ENCODE peak calls at places on chromosomes 13 and 19, in seven cellular contexts. One of them, this sample, is unnamed.

GRCh38 chr13:43543331-43543730 is 243.4 kb downstream of the ENOX1 start:
- DNase-seq in endothelial cell of umbilical vein: no peak
- DNase-seq in HCT116: no peak
- DNase-seq in H1: no peak
- DNase-seq in stomach: no peak
- DNase-seq in spleen: no peak
- DNase-seq in transverse colon: no peak
- DNase-seq in this sample: no peak

GRCh38 chr19:1307320-1307719 is 21.6 kb downstream of the EFNA2 start:
- DNase-seq in endothelial cell of umbilical vein: no peak
- DNase-seq in HCT116: no peak
- DNase-seq in H1: no peak
- DNase-seq in stomach: no peak
- DNase-seq in spleen: no peak
- DNase-seq in transverse colon: no peak
- DNase-seq in this sample: no peak

GRCh38 chr13:59715591-59715990 is 448.1 kb downstream of the DIAPH3 start:
- DNase-seq in endothelial cell of umbilical vein: no peak
- DNase-seq in HCT116: no peak
- DNase-seq in H1: no peak
- DNase-seq in stomach: no peak
- DNase-seq in spleen: no peak
- DNase-seq in transverse colon: no peak
- DNase-seq in this sample: no peak

GRCh38 chr13:110925023-110925608 is 10.2 kb upstream of the ANKRD10 start:
- DNase-seq in endothelial cell of umbilical vein: no peak
- DNase-seq in HCT116: no peak
- DNase-seq in H1: peak
- DNase-seq in stomach: no peak
- DNase-seq in spleen: no peak
- DNase-seq in transverse colon: no peak
- DNase-seq in this sample: no peak

GRCh38 chr19:6925801-6926751 is 38.7 kb downstream of the ADGRE1 start:
- DNase-seq in endothelial cell of umbilical vein: no peak
- DNase-seq in HCT116: no peak
- DNase-seq in H1: no peak
- DNase-seq in stomach: no peak
- DNase-seq in spleen: no peak
- DNase-seq in transverse colon: no peak
- DNase-seq in this sample: no peak

GRCh38 chr19:24159707-24160106 is 72.7 kb downstream of the ZNF254 start:
- DNase-seq in endothelial cell of umbilical vein: no peak
- DNase-seq in HCT116: no peak
- DNase-seq in H1: no peak
- DNase-seq in stomach: no peak
- DNase-seq in spleen: no peak
- DNase-seq in transverse colon: no peak
- DNase-seq in this sample: no peak

GRCh38 chr13:96904232-96904631 is 90.0 kb downstream of the OXGR1 start:
- DNase-seq in endothelial cell of umbilical vein: no peak
- DNase-seq in HCT116: no peak
- DNase-seq in H1: no peak
- DNase-seq in stomach: no peak
- DNase-seq in spleen: no peak
- DNase-seq in transverse colon: no peak
- DNase-seq in this sample: no peak

GRCh38 chr19:30085394-30085793 is 143.4 kb downstream of the URI1 start:
- DNase-seq in endothelial cell of umbilical vein: no peak
- DNase-seq in HCT116: peak
- DNase-seq in H1: peak
- DNase-seq in stomach: no peak
- DNase-seq in spleen: peak
- DNase-seq in transverse colon: no peak
- DNase-seq in this sample: no peak

GRCh38 chr13:112998506-112999280 is 29.7 kb downstream of the MCF2L start:
- DNase-seq in endothelial cell of umbilical vein: no peak
- DNase-seq in HCT116: no peak
- DNase-seq in H1: no peak
- DNase-seq in stomach: no peak
- DNase-seq in spleen: no peak
- DNase-seq in transverse colon: peak
- DNase-seq in this sample: no peak

GRCh38 chr19:21256722-21257121 is 72.5 kb downstream of the ZNF708 start:
- DNase-seq in endothelial cell of umbilical vein: no peak
- DNase-seq in HCT116: peak
- DNase-seq in H1: no peak
- DNase-seq in stomach: no peak
- DNase-seq in spleen: no peak
- DNase-seq in transverse colon: no peak
- DNase-seq in this sample: no peak

GRCh38 chr13:25775275-25775674 is 276.5 kb downstream of the SHISA2 start:
- DNase-seq in endothelial cell of umbilical vein: no peak
- DNase-seq in HCT116: no peak
- DNase-seq in H1: no peak
- DNase-seq in stomach: no peak
- DNase-seq in spleen: no peak
- DNase-seq in transverse colon: no peak
- DNase-seq in this sample: no peak

GRCh38 chr19:14565298-14565679 is 6.6 kb downstream of the NDUFB7 start:
- DNase-seq in endothelial cell of umbilical vein: no peak
- DNase-seq in HCT116: no peak
- DNase-seq in H1: no peak
- DNase-seq in stomach: no peak
- DNase-seq in spleen: no peak
- DNase-seq in transverse colon: no peak
- DNase-seq in this sample: no peak

GRCh38 chr13:113584870-113585671 is 518 bp downstream of the TFDP1 start:
- DNase-seq in endothelial cell of umbilical vein: no peak
- DNase-seq in HCT116: no peak
- DNase-seq in H1: peak
- DNase-seq in stomach: peak
- DNase-seq in spleen: peak
- DNase-seq in transverse colon: peak
- DNase-seq in this sample: no peak

GRCh38 chr19:7618771-7619510 is 10.4 kb downstream of the XAB2 start:
- DNase-seq in endothelial cell of umbilical vein: no peak
- DNase-seq in HCT116: no peak
- DNase-seq in H1: no peak
- DNase-seq in stomach: peak
- DNase-seq in spleen: no peak
- DNase-seq in transverse colon: peak
- DNase-seq in this sample: no peak

GRCh38 chr13:69947577-69947976 is 160.0 kb upstream of the ATXN8OS start:
- DNase-seq in endothelial cell of umbilical vein: no peak
- DNase-seq in HCT116: no peak
- DNase-seq in H1: no peak
- DNase-seq in stomach: no peak
- DNase-seq in spleen: no peak
- DNase-seq in transverse colon: no peak
- DNase-seq in this sample: no peak

GRCh38 chr13:19860884-19861655 is 2.4 kb downstream of the ZMYM5 start:
- DNase-seq in endothelial cell of umbilical vein: peak
- DNase-seq in HCT116: peak
- DNase-seq in H1: no peak
- DNase-seq in stomach: no peak
- DNase-seq in spleen: peak
- DNase-seq in transverse colon: no peak
- DNase-seq in this sample: no peak

GRCh38 chr19:48962029-48962848 is 2.9 kb upstream of the FTL start:
- DNase-seq in endothelial cell of umbilical vein: no peak
- DNase-seq in HCT116: no peak
- DNase-seq in H1: peak
- DNase-seq in stomach: peak
- DNase-seq in spleen: peak
- DNase-seq in transverse colon: peak
- DNase-seq in this sample: no peak

GRCh38 chr19:13762635-13763235 is 1.6 kb upstream of the MRI1 start:
- DNase-seq in endothelial cell of umbilical vein: no peak
- DNase-seq in HCT116: no peak
- DNase-seq in H1: peak
- DNase-seq in stomach: no peak
- DNase-seq in spleen: no peak
- DNase-seq in transverse colon: no peak
- DNase-seq in this sample: no peak

GRCh38 chr13:43141685-43142084 is 118.3 kb downstream of the DNAJC15 start:
- DNase-seq in endothelial cell of umbilical vein: no peak
- DNase-seq in HCT116: no peak
- DNase-seq in H1: no peak
- DNase-seq in stomach: no peak
- DNase-seq in spleen: no peak
- DNase-seq in transverse colon: no peak
- DNase-seq in this sample: no peak

GRCh38 chr13:45292176-45292575 is 48.8 kb downstream of the TPT1 start:
- DNase-seq in endothelial cell of umbilical vein: no peak
- DNase-seq in HCT116: peak
- DNase-seq in H1: no peak
- DNase-seq in stomach: no peak
- DNase-seq in spleen: no peak
- DNase-seq in transverse colon: no peak
- DNase-seq in this sample: no peak

GRCh38 chr19:49807174-49807830 is 5.8 kb downstream of the FUZ start:
- DNase-seq in endothelial cell of umbilical vein: no peak
- DNase-seq in HCT116: no peak
- DNase-seq in H1: no peak
- DNase-seq in stomach: no peak
- DNase-seq in spleen: no peak
- DNase-seq in transverse colon: no peak
- DNase-seq in this sample: no peak

GRCh38 chr19:39951686-39952085 is 17.3 kb upstream of the FCGBP start:
- DNase-seq in endothelial cell of umbilical vein: no peak
- DNase-seq in HCT116: no peak
- DNase-seq in H1: no peak
- DNase-seq in stomach: peak
- DNase-seq in spleen: no peak
- DNase-seq in transverse colon: no peak
- DNase-seq in this sample: no peak

GRCh38 chr13:83312194-83312593 is 570.1 kb downstream of the SLITRK1 start:
- DNase-seq in endothelial cell of umbilical vein: no peak
- DNase-seq in HCT116: no peak
- DNase-seq in H1: no peak
- DNase-seq in stomach: no peak
- DNase-seq in spleen: no peak
- DNase-seq in transverse colon: no peak
- DNase-seq in this sample: no peak

GRCh38 chr19:1470864-1471513 is 8.0 kb downstream of the C19orf25 start:
- DNase-seq in endothelial cell of umbilical vein: no peak
- DNase-seq in HCT116: no peak
- DNase-seq in H1: peak
- DNase-seq in stomach: no peak
- DNase-seq in spleen: no peak
- DNase-seq in transverse colon: no peak
- DNase-seq in this sample: no peak

GRCh38 chr13:110436276-110436675 is 125.2 kb downstream of the RAB20 start:
- DNase-seq in endothelial cell of umbilical vein: no peak
- DNase-seq in HCT116: no peak
- DNase-seq in H1: no peak
- DNase-seq in stomach: no peak
- DNase-seq in spleen: no peak
- DNase-seq in transverse colon: no peak
- DNase-seq in this sample: no peak

GRCh38 chr13:49898792-49899191 is 37.3 kb downstream of the SPRYD7 start:
- DNase-seq in endothelial cell of umbilical vein: no peak
- DNase-seq in HCT116: no peak
- DNase-seq in H1: no peak
- DNase-seq in stomach: no peak
- DNase-seq in spleen: no peak
- DNase-seq in transverse colon: no peak
- DNase-seq in this sample: no peak

GRCh38 chr13:42926555-42926954 is 65.5 kb downstream of the EPSTI1 start:
- DNase-seq in endothelial cell of umbilical vein: peak
- DNase-seq in HCT116: no peak
- DNase-seq in H1: no peak
- DNase-seq in stomach: no peak
- DNase-seq in spleen: no peak
- DNase-seq in transverse colon: no peak
- DNase-seq in this sample: no peak

GRCh38 chr13:37141011-37141410 is 35.5 kb upstream of the CSNK1A1L start:
- DNase-seq in endothelial cell of umbilical vein: no peak
- DNase-seq in HCT116: no peak
- DNase-seq in H1: no peak
- DNase-seq in stomach: no peak
- DNase-seq in spleen: no peak
- DNase-seq in transverse colon: no peak
- DNase-seq in this sample: no peak
- TF ChIP-seq POLR2AphosphoS5 in endothelial cell of umbilical vein: no peak
- TF ChIP-seq POLR2AphosphoS5 in HCT116: no peak
- TF ChIP-seq POLR2AphosphoS5 in H1: no peak
- TF ChIP-seq POLR2AphosphoS5 in stomach: no peak
- TF ChIP-seq POLR2AphosphoS5 in spleen: no peak
- TF ChIP-seq POLR2AphosphoS5 in transverse colon: no peak
- TF ChIP-seq POLR2AphosphoS5 in this sample: no peak

DNA sequence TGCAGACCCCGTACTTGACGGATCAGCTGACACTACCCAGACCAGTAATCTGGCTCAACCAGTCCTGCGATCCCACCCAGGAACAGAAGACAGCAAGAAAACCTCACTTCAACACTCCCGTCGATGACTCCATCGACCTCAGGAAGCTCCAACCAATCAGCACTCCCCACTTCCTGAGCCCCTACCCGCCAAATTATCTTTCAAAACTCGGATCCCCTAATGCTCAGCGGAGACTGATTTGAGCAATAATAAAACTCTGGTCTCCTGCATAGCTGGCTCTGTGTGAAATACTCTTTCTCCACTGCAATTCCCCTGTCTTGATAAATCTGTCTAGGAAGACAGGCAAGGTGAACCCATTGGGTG is 1.2 kb downstream of the LSM4 start:
- DNase-seq in endothelial cell of umbilical vein: no peak
- DNase-seq in HCT116: no peak
- DNase-seq in H1: no peak
- DNase-seq in stomach: no peak
- DNase-seq in spleen: no peak
- DNase-seq in transverse colon: no peak
- DNase-seq in this sample: no peak
- TF ChIP-seq POLR2AphosphoS5 in endothelial cell of umbilical vein: no peak
- TF ChIP-seq POLR2AphosphoS5 in HCT116: no peak
- TF ChIP-seq POLR2AphosphoS5 in H1: no peak
- TF ChIP-seq POLR2AphosphoS5 in stomach: no peak
- TF ChIP-seq POLR2AphosphoS5 in spleen: no peak
- TF ChIP-seq POLR2AphosphoS5 in transverse colon: no peak
- TF ChIP-seq POLR2AphosphoS5 in this sample: no peak

GRCh38 chr19:45901912-45902650 is at the start of gene MYPOP:
- DNase-seq in endothelial cell of umbilical vein: no peak
- DNase-seq in HCT116: no peak
- DNase-seq in H1: no peak
- DNase-seq in stomach: no peak
- DNase-seq in spleen: no peak
- DNase-seq in transverse colon: no peak
- DNase-seq in this sample: no peak
- TF ChIP-seq POLR2AphosphoS5 in endothelial cell of umbilical vein: no peak
- TF ChIP-seq POLR2AphosphoS5 in HCT116: no peak
- TF ChIP-seq POLR2AphosphoS5 in H1: no peak
- TF ChIP-seq POLR2AphosphoS5 in stomach: no peak
- TF ChIP-seq POLR2AphosphoS5 in spleen: no peak
- TF ChIP-seq POLR2AphosphoS5 in transverse colon: no peak
- TF ChIP-seq POLR2AphosphoS5 in this sample: no peak

DNA sequence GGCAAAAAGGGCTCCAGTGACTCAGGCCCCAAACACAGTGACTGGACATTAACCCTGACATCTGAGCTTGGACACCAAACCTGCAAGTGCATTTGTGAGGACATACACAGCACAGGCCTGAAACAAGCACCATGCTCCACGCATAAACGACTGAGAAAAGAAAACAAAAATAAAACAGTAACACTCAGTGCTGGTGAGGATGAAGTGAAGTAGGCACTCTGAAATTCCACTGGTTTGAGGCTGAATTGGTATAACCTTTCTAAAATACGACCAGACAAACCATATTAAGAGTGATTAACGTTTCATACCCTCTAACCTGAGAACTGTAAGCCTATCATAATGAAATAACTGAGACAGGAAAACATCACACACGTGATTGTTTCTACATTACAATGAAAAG is 5.5 kb downstream of the SLC35E1 start:
- DNase-seq in endothelial cell of umbilical vein: no peak
- DNase-seq in HCT116: no peak
- DNase-seq in H1: no peak
- DNase-seq in stomach: no peak
- DNase-seq in spleen: no peak
- DNase-seq in transverse colon: no peak
- DNase-seq in this sample: no peak
- TF ChIP-seq POLR2AphosphoS5 in endothelial cell of umbilical vein: no peak
- TF ChIP-seq POLR2AphosphoS5 in HCT116: no peak
- TF ChIP-seq POLR2AphosphoS5 in H1: no peak
- TF ChIP-seq POLR2AphosphoS5 in stomach: no peak
- TF ChIP-seq POLR2AphosphoS5 in spleen: no peak
- TF ChIP-seq POLR2AphosphoS5 in transverse colon: no peak
- TF ChIP-seq POLR2AphosphoS5 in this sample: no peak